ENCODE peak calls at places on chromosomes 16 and 17, in six cellular contexts. D, R, P, J, L and E are unnamed samples.

GRCh38 chr16:67151431-67152097 is 766 bp upstream of the B3GNT9 start:
- DNase-seq in D (no peak), R (peak), P (no peak), J (no peak), L (no peak), E (no peak)

GRCh38 chr16:59021751-59022150 is 287.6 kb upstream of the GOT2 start:
- DNase-seq in D (no peak), R (no peak), P (peak), J (no peak), L (no peak), E (no peak)

GRCh38 chr16:87948119-87948545 is 3.1 kb upstream of the BANP start:
- DNase-seq in D (peak), R (no peak), P (no peak), J (no peak), L (no peak), E (no peak)

GRCh38 chr17:41965694-41966375 is 760 bp upstream of the CNP start:
- DNase-seq in D (peak), R (peak), P (no peak), J (no peak), L (peak), E (no peak)

GRCh38 chr17:21378553-21378952 is 2.4 kb downstream of the KCNJ12 start:
- DNase-seq in D (no peak), R (peak), P (no peak), J (no peak), L (no peak), E (no peak)

GRCh38 chr17:19409509-19409908 is 1.5 kb upstream of the RNF112 start:
- DNase-seq in D (no peak), R (no peak), P (no peak), J (no peak), L (no peak), E (peak)

GRCh38 chr17:40056379-40057005 is 2.3 kb upstream of the MED24 start:
- DNase-seq in D (no peak), R (no peak), P (no peak), J (no peak), L (no peak), E (no peak)

GRCh38 chr17:82200743-82201497 is 11.7 kb downstream of the CCDC57 start:
- DNase-seq in D (no peak), R (no peak), P (no peak), J (no peak), L (no peak), E (no peak)

GRCh38 chr16:31876955-31877828 is 3.6 kb downstream of the ZNF267 start:
- DNase-seq in D (no peak), R (no peak), P (peak), J (peak), L (no peak), E (peak)

GRCh38 chr16:80806957-80807356 is 2.6 kb upstream of the CDYL2 start:
- DNase-seq in D (no peak), R (no peak), P (peak), J (peak), L (no peak), E (no peak)

GRCh38 chr16:1938316-1938715 is 4.7 kb downstream of the MSRB1 start:
- DNase-seq in D (no peak), R (no peak), P (no peak), J (no peak), L (no peak), E (no peak)

GRCh38 chr17:54944796-54945195 is 23.7 kb downstream of the COX11 start:
- DNase-seq in D (no peak), R (no peak), P (peak), J (no peak), L (no peak), E (no peak)

GRCh38 chr17:57636274-57636673 is 108.8 kb downstream of the CCDC182 start:
- DNase-seq in D (no peak), R (no peak), P (no peak), J (no peak), L (no peak), E (no peak)

GRCh38 chr17:35217107-35217506 is 22.9 kb upstream of the SLC35G3 start:
- DNase-seq in D (no peak), R (no peak), P (no peak), J (no peak), L (no peak), E (no peak)

GRCh38 chr17:58686980-58687379 is 4.9 kb downstream of the TEX14 start:
- DNase-seq in D (no peak), R (no peak), P (no peak), J (no peak), L (no peak), E (no peak)

GRCh38 chr17:7782237-7782636 is 51.8 kb upstream of the KDM6B start:
- DNase-seq in D (no peak), R (no peak), P (peak), J (peak), L (no peak), E (peak)

GRCh38 chr17:31068291-31068690 is 26.5 kb upstream of the NF1 start:
- DNase-seq in D (no peak), R (peak), P (peak), J (no peak), L (peak), E (no peak)

GRCh38 chr16:1094601-1095449 is 1.2 kb downstream of the C1QTNF8 start:
- DNase-seq in D (no peak), R (no peak), P (no peak), J (no peak), L (no peak), E (no peak)

DNA sequence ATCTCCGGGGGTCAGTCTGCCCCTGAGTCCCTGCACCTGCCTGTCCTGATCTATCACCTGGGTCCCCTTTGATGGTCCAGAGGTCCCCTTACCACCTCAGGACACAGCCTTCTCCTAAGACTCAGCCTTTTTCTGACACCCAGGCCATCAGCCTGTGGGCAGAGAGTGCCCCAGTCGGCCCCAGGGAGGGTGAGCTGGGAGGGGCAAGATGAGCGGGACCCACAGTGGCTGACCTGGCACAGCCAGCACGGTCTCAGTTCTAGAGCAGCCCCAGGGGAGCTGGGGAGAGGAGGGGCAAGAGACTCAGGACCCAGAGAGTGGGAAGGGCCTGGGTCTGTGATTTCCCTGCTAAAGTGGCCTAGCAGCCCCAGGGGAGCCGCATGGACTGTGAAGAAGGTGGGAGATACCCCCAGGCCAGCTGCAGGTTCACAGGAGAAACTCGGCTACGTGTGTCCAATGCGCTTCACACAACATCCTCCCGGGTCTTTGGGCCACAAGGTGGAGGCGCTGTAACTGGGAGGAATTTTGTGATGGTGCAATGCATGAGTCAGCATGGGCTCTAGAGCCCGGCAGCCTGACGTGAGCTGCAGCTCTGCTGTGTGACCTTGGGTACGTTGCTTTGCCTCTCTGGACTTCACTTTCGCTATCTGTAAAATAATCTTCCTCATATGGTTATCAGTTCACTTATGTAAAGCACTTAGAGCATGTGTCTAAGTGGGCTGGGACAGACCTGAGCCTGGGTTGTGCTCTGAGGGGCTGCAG is 67.2 kb upstream of the LHX1 start:
- DNase-seq in D (no peak), R (peak), P (peak), J (no peak), L (no peak), E (no peak)
- TF ChIP-seq CTCF in D (no peak), R (no peak), P (peak), J (peak), L (no peak), E (no peak)

GRCh38 chr17:29723283-29724047 is 100.8 kb upstream of the CORO6 start:
- DNase-seq in D (no peak), R (no peak), P (no peak), J (no peak), L (no peak), E (no peak)
- H3K4me3 ChIP-seq in D (no peak), R (no peak), P (no peak), J (no peak), L (no peak), E (no peak)

DNA sequence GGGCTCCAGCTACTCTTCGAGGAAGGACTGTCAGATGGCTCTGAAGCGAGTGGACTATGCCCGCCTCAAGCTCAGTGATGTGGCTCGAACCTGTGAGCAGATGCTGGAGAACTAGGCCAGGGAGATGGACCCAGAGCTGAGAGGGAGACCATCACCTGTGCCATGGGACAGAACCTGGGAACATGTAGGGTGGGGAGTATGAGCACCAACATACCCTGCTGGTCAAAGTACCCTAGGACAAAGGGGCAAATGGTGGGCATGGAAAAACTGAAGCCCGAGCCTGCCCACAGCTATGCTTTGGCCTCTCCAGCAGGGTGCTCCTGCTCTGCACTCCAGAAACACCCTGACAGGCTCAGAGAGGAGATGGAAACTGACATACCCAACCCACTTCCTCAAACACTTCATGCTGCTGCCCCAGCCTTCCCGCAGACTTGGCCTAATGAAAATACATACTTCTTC is 1.9 kb downstream of the MED11 start:
- DNase-seq in D (no peak), R (peak), P (no peak), J (no peak), L (no peak), E (no peak)
- TF ChIP-seq CTCF in D (no peak), R (peak), P (no peak), J (no peak), L (peak), E (no peak)

GRCh38 chr16:86740817-86741799 is 162.8 kb downstream of the FOXL1 start:
- DNase-seq in D (no peak), R (peak), P (peak), J (peak), L (no peak), E (peak)
- H3K4me3 ChIP-seq in D (no peak), R (no peak), P (peak), J (peak), L (no peak), E (peak)

DNA sequence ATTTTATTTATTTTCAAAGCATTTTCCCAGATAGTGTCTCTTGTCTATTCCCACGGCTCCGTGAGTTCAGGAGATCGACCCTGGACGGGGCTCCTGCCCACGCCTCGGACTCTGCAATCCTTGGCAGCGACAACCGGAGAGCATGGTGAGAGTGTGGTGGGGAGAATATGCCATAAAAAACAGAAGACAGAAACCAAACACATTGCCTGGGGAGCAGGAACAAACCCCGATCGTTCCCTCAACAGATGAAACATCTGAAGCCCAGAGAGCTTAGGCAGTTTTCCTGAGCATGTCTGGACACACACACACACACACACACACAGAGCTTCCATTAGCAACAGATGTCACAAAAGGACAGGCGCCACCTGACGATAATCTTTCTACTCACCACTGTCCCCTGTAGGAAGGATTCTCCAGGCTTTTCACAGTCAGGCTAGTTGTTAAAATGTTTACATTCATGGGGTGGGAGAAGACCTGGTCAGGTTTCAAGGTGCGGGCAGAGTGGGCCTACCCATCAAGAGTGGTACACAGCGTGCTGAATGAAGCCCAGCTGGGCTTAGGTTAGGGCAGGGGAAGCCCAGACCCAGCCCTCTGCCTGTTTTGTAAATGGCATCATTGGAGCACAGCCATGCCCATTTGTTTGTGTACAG is 230.4 kb upstream of the TNRC6C start:
- DNase-seq in D (no peak), R (peak), P (no peak), J (peak), L (no peak), E (no peak)
- TF ChIP-seq CTCF in D (no peak), R (peak), P (no peak), J (peak), L (no peak), E (no peak)

DNA sequence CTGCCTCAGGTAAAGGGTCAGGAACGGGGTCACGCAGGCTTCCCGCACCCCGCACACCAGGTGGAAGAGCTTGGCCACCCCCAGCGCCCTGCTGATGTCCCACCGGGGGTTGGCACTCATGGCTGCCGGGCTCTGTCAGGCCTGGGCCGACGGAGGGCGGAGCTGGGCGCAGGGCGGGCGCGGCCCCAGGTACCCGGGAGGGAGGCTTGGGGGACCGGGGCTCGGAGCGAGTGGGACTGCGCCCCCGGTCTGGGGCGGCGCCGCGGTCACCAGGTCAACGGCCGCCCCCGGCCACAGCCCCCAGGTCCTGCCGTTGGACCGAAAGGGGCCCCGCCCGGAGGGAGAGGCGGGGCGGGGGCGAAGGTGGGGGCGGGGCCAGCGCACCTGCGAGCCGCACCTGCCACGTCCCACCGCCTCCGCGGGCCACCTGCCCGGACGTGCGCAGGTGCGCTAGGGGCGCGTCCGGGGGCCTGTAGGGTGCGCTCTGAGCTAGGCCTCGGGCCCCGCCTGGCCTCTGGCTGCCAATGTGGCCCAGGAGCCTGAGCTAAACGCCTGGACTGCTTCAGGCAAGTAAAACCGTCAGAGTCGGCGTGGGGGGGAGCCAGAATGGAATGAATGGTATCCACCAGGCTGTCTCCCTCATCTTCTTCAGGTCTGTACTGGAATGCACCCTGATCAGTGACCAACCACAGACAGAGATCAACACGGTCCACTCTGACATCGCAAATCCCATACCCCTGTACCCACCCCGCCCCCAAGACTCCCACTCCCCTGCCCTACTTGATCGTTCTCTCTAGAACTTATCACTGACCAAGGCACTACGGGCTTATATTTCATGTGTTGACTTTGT is at the start of gene MFSD6L:
- DNase-seq in D (no peak), R (peak), P (peak), J (no peak), L (peak), E (no peak)
- H3K4me3 ChIP-seq in D (peak), R (peak), P (no peak), J (no peak), L (peak), E (no peak)